ENCODE peak calls at places on chromosomes 11 and 22, in nine cellular contexts. O, C, S, Y, J, Z, W, G and F are unnamed samples.

GRCh38 chr11:1283906-1284305 is 25.5 kb downstream of the TOLLIP start:
- DNase-seq in O (no peak), C (no peak), S (no peak), Y (no peak), J (no peak), Z (no peak), W (no peak), G (no peak), F (no peak)

GRCh38 chr11:60970369-60970774 is 1.1 kb upstream of the CD6 start:
- DNase-seq in O (no peak), C (no peak), S (peak), Y (peak), J (no peak), Z (peak), W (peak), G (peak), F (peak)

GRCh38 chr22:32446321-32446720 is 17.9 kb downstream of the BPIFC start:
- DNase-seq in O (no peak), C (no peak), S (peak), Y (peak), J (no peak), Z (no peak), W (no peak), G (no peak), F (no peak)

GRCh38 chr22:45462034-45462655 is 40.5 kb upstream of the FBLN1 start:
- DNase-seq in O (no peak), C (no peak), S (no peak), Y (no peak), J (no peak), Z (no peak), W (peak), G (no peak), F (no peak)

GRCh38 chr22:22870577-22871398 is 16.8 kb upstream of the IGLL5 start:
- DNase-seq in O (no peak), C (no peak), S (peak), Y (no peak), J (no peak), Z (no peak), W (peak), G (no peak), F (no peak)

GRCh38 chr11:8290122-8290810 is 26.6 kb upstream of the LMO1 start:
- DNase-seq in O (no peak), C (no peak), S (no peak), Y (no peak), J (no peak), Z (peak), W (no peak), G (no peak), F (no peak)

GRCh38 chr11:20256925-20257324 is 96.7 kb upstream of the DBX1 start:
- DNase-seq in O (no peak), C (no peak), S (no peak), Y (no peak), J (no peak), Z (no peak), W (no peak), G (no peak), F (no peak)

GRCh38 chr22:39364646-39365405 is 15.0 kb downstream of the SYNGR1 start:
- DNase-seq in O (no peak), C (no peak), S (no peak), Y (no peak), J (no peak), Z (no peak), W (no peak), G (no peak), F (no peak)

GRCh38 chr11:4467811-4468606 is 14.4 kb upstream of the OR52K1 start:
- DNase-seq in O (no peak), C (no peak), S (no peak), Y (no peak), J (no peak), Z (peak), W (no peak), G (no peak), F (no peak)

GRCh38 chr22:50684501-50684900 is 11.9 kb downstream of the SHANK3 start:
- DNase-seq in O (no peak), C (no peak), S (no peak), Y (no peak), J (no peak), Z (peak), W (no peak), G (no peak), F (no peak)

GRCh38 chr22:20034143-20034542 is 13.2 kb downstream of the TANGO2 start:
- DNase-seq in O (no peak), C (no peak), S (no peak), Y (no peak), J (no peak), Z (no peak), W (peak), G (no peak), F (no peak)

GRCh38 chr11:34173050-34173449 is 67.6 kb downstream of the NAT10 start:
- DNase-seq in O (no peak), C (no peak), S (no peak), Y (no peak), J (no peak), Z (no peak), W (no peak), G (no peak), F (no peak)

GRCh38 chr22:49497266-49497665 is 330.4 kb downstream of the BRD1 start:
- DNase-seq in O (peak), C (no peak), S (peak), Y (peak), J (no peak), Z (no peak), W (no peak), G (no peak), F (no peak)

GRCh38 chr11:45102810-45103621 is 43.4 kb upstream of the PRDM11 start:
- DNase-seq in O (no peak), C (no peak), S (peak), Y (peak), J (peak), Z (peak), W (peak), G (peak), F (peak)

GRCh38 chr22:29856496-29856895 is 18.4 kb upstream of the ASCC2 start:
- DNase-seq in O (no peak), C (no peak), S (no peak), Y (no peak), J (no peak), Z (no peak), W (no peak), G (no peak), F (no peak)

GRCh38 chr11:114984611-114985163 is 306.4 kb downstream of the NXPE2 start:
- DNase-seq in O (no peak), C (no peak), S (no peak), Y (no peak), J (no peak), Z (no peak), W (no peak), G (no peak), F (no peak)
- H3K4me3 ChIP-seq in O (no peak), C (no peak), S (no peak), Y (no peak), J (no peak), Z (no peak), W (no peak), G (no peak), F (no peak)

DNA sequence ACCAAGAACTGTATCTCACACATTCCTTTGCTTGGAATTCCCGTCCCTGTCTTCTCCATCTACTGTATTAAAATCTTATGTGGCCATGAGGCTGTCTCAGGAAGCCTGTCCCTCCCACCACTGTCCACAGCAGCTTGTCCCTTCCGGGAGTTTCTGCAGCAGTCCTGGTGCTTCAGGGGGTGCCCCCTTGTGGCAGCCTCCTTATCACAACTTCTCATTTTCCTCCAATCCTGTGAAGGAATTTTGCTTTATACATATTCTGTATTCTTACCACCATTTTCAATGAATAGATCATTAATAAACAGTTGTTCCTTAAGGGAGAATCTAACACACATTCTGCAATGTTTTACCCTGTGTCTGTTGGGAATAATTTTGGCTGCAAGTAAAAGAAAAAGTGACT is 220.4 kb upstream of the RAG2 start:
- DNase-seq in O (no peak), C (no peak), S (no peak), Y (peak), J (no peak), Z (no peak), W (no peak), G (no peak), F (no peak)
- TF ChIP-seq CTCF in O (peak), C (peak), S (peak), Y (peak), J (no peak), Z (no peak), W (peak), G (peak), F (no peak)

GRCh38 chr22:43341565-43341964 is 1.6 kb downstream of the SCUBE1 start:
- DNase-seq in O (no peak), C (no peak), S (no peak), Y (no peak), J (no peak), Z (no peak), W (no peak), G (no peak), F (no peak)

GRCh38 chr22:43345761-43346261 is 2.6 kb upstream of the SCUBE1 start:
- DNase-seq in O (no peak), C (no peak), S (no peak), Y (no peak), J (no peak), Z (no peak), W (no peak), G (no peak), F (no peak)

GRCh38 chr22:43342347-43343261 is 568 bp downstream of the SCUBE1 start:
- DNase-seq in O (no peak), C (no peak), S (no peak), Y (no peak), J (no peak), Z (no peak), W (no peak), G (no peak), F (no peak)

GRCh38 chr22:43345356-43345755 is 2.2 kb upstream of the SCUBE1 start:
- DNase-seq in O (no peak), C (no peak), S (no peak), Y (no peak), J (no peak), Z (no peak), W (no peak), G (no peak), F (no peak)

DNA sequence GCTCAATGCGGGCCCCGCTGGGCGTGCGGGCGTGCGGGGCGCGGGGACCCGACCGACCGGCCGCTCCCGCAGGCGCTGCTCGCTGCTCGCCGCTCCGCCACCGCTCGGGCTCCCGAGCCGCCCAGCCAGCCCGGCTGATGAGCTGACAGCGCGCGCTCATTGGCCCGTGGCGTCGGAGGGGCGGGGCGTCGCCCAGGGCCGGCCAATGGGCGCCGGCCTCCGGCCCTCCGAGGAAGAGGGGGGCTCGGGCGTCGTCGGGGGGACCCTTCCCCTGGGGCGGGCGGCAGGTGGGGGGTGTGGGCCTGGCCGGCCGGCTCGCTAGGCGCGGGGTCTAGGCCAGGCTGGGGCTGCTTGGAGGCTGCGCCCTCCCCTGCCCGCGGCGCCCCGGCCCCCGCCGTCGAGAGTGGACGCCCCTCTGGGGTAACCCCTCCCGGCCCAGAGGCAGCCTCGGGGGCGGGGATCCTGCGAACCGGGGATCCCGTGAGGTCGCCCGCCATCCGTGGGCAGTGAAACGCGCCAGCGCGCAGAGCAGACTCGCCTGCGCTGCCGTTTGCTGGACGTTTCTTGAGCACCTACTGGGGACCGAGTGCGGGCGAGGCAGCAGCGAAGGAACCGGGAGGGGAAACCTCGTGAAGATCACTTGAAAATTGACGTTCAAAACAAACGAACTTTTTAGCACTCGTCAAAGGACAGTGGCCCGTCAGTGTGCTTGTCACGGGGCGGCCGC is at the start of gene SCUBE1:
- DNase-seq in O (no peak), C (no peak), S (peak), Y (peak), J (peak), Z (peak), W (no peak), G (peak), F (peak)
- H3K4me3 ChIP-seq in O (no peak), C (no peak), S (no peak), Y (no peak), J (peak), Z (peak), W (no peak), G (no peak), F (no peak)

DNA sequence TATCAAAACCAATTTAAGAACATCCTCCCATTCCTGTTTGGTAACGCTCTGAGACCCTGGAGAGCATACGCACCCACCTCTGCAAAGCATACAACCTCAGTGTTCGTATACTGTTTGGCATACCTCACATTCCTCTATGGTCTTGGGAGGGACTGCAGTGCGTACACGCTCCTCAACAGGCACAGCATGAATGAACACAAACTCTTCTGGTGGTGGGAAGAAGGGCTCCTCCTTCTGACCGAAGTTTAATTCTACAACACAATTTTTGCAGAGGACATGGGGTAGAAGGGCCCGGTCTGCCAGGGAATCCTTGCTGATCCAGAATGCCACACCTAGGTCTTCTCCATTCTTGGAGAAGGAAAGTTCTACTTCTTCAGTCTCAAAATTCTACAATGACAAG is 5.3 kb downstream of the HNRNPUL2 start:
- DNase-seq in O (no peak), C (no peak), S (peak), Y (peak), J (no peak), Z (no peak), W (no peak), G (peak), F (peak)
- TF ChIP-seq CTCF in O (no peak), C (no peak), S (peak), Y (peak), J (no peak), Z (no peak), W (peak), G (peak), F (no peak)